ENCODE peak calls at places on chromosome 19, in six cellular contexts. S, J, P, L, R and T are unnamed samples. For H3K36me3, the result is how much of the 10 kb centered on the place peaks cover.

GRCh38 chr19:37583340-37583739 is 11.3 kb downstream of the ZNF571 start:
- DNase-seq in J (no peak), P (no peak), L (no peak), S (no peak), R (no peak), T (no peak)

GRCh38 chr19:47107201-47107952 is 6.2 kb downstream of the ZC3H4 start:
- DNase-seq in L (peak), R (no peak), S (no peak), P (no peak), J (no peak), T (no peak)

GRCh38 chr19:7864719-7865074 is 9.5 kb downstream of the PRR36 start:
- DNase-seq in R (no peak), S (no peak), J (no peak), L (no peak), P (no peak), T (no peak)

GRCh38 chr19:38975861-38976271 is 324 bp upstream of the FBXO17 start:
- DNase-seq in R (no peak), J (no peak), P (peak), L (no peak), S (no peak), T (peak)

GRCh38 chr19:7917292-7918061 is 2.7 kb upstream of the SNAPC2 start:
- DNase-seq in P (peak), L (peak), S (no peak), J (peak), R (peak), T (peak)

GRCh38 chr19:7083076-7083956 is 13.8 kb downstream of the ZNF557 start:
- DNase-seq in S (no peak), J (no peak), P (no peak), L (peak), R (no peak), T (no peak)

GRCh38 chr19:46081928-46082727 is 41.3 kb upstream of the IGFL4 start:
- DNase-seq in J (no peak), P (peak), L (peak), S (no peak), R (no peak), T (peak)

GRCh38 chr19:51142119-51142518 is at the start of gene SIGLEC7:
- DNase-seq in P (no peak), S (peak), J (no peak), R (no peak), L (no peak), T (no peak)

GRCh38 chr19:17021328-17021727 is 5.3 kb downstream of the CPAMD8 start:
- DNase-seq in P (no peak), S (no peak), J (no peak), R (no peak), L (no peak), T (no peak)

GRCh38 chr19:39426170-39426569 is 9.6 kb downstream of the RPS16 start:
- DNase-seq in P (no peak), J (no peak), R (no peak), L (no peak), S (no peak), T (no peak)

GRCh38 chr19:33440682-33441081 is 67.2 kb downstream of the CEBPG start:
- DNase-seq in S (no peak), P (no peak), L (no peak), R (no peak), J (peak), T (no peak)

GRCh38 chr19:15010497-15011255 is 31.0 kb upstream of the SLC1A6 start:
- DNase-seq in L (no peak), S (no peak), R (no peak), J (no peak), P (no peak), T (peak)

GRCh38 chr19:45598267-45599011 is 3.6 kb downstream of the GPR4 start:
- DNase-seq in S (no peak), L (no peak), J (no peak), R (no peak), P (no peak), T (no peak)

GRCh38 chr19:45368737-45369340 is 1.5 kb downstream of the ERCC2 start:
- DNase-seq in R (no peak), J (no peak), P (no peak), S (no peak), L (no peak), T (no peak)

GRCh38 chr19:39398297-39398864 is 7.2 kb downstream of the MED29 start:
- DNase-seq in J (peak), R (peak), P (no peak), L (no peak), S (peak), T (peak)

GRCh38 chr19:44212865-44213346 is 574 bp downstream of the ZNF227 start:
- DNase-seq in L (no peak), J (no peak), P (no peak), S (no peak), R (no peak), T (peak)

GRCh38 chr19:47240996-47241918 is 10.3 kb upstream of the BBC3 start:
- DNase-seq in R (peak), J (peak), P (peak), S (peak), L (peak), T (peak)

GRCh38 chr19:16886305-16886880 is 2.4 kb upstream of the F2RL3 start:
- DNase-seq in J (peak), S (peak), P (no peak), R (peak), L (peak), T (peak)

GRCh38 chr19:8451885-8452284 is 7.1 kb downstream of the HNRNPM start:
- DNase-seq in J (no peak), L (no peak), S (no peak), R (no peak), P (no peak), T (no peak)

GRCh38 chr19:39499082-39499642 is 415 bp downstream of the DLL3 start:
- DNase-seq in J (no peak), S (no peak), R (no peak), P (no peak), L (no peak), T (no peak)

GRCh38 chr19:15438124-15438496 is 11.6 kb downstream of the WIZ start:
- DNase-seq in S (no peak), J (no peak), R (no peak), P (no peak), L (no peak), T (peak)

GRCh38 chr19:18939922-18940775 is 868 bp downstream of the HOMER3 start:
- DNase-seq in R (peak), L (peak), S (peak), P (peak), J (peak), T (no peak)

GRCh38 chr19:35211545-35212230 is 16.9 kb downstream of the FAM187B start:
- DNase-seq in S (peak), P (no peak), R (peak), L (no peak), J (peak), T (no peak)

GRCh38 chr19:33431986-33432385 is 58.5 kb downstream of the CEBPG start:
- DNase-seq in S (no peak), R (no peak), P (no peak), L (no peak), J (no peak), T (no peak)

GRCh38 chr19:51055866-51056265 is 9.0 kb downstream of the KLK13 start:
- DNase-seq in L (no peak), J (no peak), P (no peak), R (no peak), S (no peak), T (no peak)

GRCh38 chr19:6225232-6225635 is 54.5 kb downstream of the MLLT1 start:
- DNase-seq in S (no peak), R (no peak), P (no peak), J (no peak), L (no peak), T (no peak)

GRCh38 chr19:40445006-40445312 is 824 bp upstream of the SERTAD3 start:
- DNase-seq in L (no peak), S (no peak), R (no peak), J (no peak), P (no peak), T (no peak)

GRCh38 chr19:19561946-19562664 is 24.0 kb downstream of the CILP2 start:
- DNase-seq in J (no peak), S (no peak), R (no peak), L (no peak), P (no peak), T (no peak)

GRCh38 chr19:38634757-38635482 is 12.5 kb upstream of the ACTN4 start:
- DNase-seq in P (peak), J (peak), R (peak), L (peak), S (peak), T (peak)

GRCh38 chr19:10173527-10173926 is 21.2 kb downstream of the DNMT1 start:
- DNase-seq in L (peak), R (no peak), J (no peak), P (no peak), S (no peak), T (peak)

GRCh38 chr19:31015778-31016177 is 333.5 kb downstream of the TSHZ3 start:
- DNase-seq in S (no peak), J (no peak), P (no peak), L (no peak), R (no peak), T (no peak)

GRCh38 chr19:47005164-47005641 is 14.4 kb upstream of the NPAS1 start:
- DNase-seq in S (no peak), J (no peak), P (no peak), R (peak), L (no peak), T (no peak)

GRCh38 chr19:46845959-46846459 is 4.6 kb downstream of the AP2S1 start:
- DNase-seq in S (no peak), R (no peak), J (no peak), P (no peak), L (no peak), T (no peak)

GRCh38 chr19:5356428-5356827 is 15.8 kb upstream of the PTPRS start:
- DNase-seq in S (no peak), L (no peak), R (no peak), P (no peak), J (no peak), T (peak)

GRCh38 chr19:19746286-19747213 is 13.6 kb upstream of the ZNF14 start:
- DNase-seq in R (no peak), P (no peak), S (no peak), J (no peak), L (no peak), T (peak)

GRCh38 chr19:48455908-48456562 is 661 bp downstream of the KCNJ14 start:
- DNase-seq in R (peak), P (no peak), J (no peak), S (no peak), L (no peak), T (no peak)
- H3K36me3 ChIP-seq in R (under half), P (under half), J (half or more), S (under half), L (under half), T (half or more)

DNA sequence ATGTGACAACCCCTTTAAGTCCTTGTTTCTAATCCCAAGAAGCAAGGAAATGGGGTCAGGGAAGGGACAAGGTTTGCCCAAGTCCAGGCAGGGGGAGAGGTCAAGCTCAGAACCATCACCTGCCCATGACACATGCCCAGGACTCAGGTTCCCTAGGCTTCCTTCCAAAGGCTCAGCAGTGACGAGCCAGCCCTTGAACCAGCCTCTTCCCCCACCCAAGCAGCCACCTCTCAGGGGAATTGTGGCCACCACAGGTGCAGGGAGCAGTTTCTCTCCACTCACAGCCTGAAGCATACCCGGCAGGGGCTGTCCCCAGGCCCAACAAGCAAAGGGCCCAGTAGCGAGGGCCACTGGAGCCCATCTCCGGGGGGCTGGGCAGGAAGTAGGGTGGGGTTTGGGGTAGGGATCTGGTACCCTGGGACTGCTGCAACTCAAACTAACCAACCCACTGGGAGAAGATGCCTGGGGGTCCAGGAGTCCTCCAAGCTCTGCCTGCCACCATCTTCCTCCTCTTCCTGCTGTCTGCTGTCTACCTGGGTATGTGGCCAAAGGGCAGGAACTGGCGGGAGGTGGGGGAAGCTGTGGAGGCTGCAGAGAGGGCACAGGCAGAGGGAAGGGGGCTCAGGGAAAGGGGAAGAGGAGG is at the start of gene CD79A:
- DNase-seq in J (no peak), S (no peak), P (no peak), R (no peak), L (no peak), T (no peak)
- H3K4me3 ChIP-seq in J (no peak), S (no peak), P (no peak), R (no peak), L (no peak), T (no peak)

GRCh38 chr19:2037676-2038255 is 13.3 kb downstream of the MKNK2 start:
- DNase-seq in J (peak), S (no peak), P (no peak), R (no peak), L (no peak), T (no peak)

GRCh38 chr19:2039082-2039958 is 11.7 kb downstream of the MKNK2 start:
- DNase-seq in J (peak), L (no peak), S (peak), P (no peak), R (no peak), T (no peak)

GRCh38 chr19:2039959-2040646 is 10.9 kb downstream of the MKNK2 start:
- DNase-seq in R (peak), J (peak), S (no peak), L (no peak), P (no peak), T (no peak)

GRCh38 chr19:2036424-2036823 is 14.6 kb downstream of the MKNK2 start:
- DNase-seq in P (no peak), L (no peak), R (no peak), S (no peak), J (no peak), T (no peak)

DNA sequence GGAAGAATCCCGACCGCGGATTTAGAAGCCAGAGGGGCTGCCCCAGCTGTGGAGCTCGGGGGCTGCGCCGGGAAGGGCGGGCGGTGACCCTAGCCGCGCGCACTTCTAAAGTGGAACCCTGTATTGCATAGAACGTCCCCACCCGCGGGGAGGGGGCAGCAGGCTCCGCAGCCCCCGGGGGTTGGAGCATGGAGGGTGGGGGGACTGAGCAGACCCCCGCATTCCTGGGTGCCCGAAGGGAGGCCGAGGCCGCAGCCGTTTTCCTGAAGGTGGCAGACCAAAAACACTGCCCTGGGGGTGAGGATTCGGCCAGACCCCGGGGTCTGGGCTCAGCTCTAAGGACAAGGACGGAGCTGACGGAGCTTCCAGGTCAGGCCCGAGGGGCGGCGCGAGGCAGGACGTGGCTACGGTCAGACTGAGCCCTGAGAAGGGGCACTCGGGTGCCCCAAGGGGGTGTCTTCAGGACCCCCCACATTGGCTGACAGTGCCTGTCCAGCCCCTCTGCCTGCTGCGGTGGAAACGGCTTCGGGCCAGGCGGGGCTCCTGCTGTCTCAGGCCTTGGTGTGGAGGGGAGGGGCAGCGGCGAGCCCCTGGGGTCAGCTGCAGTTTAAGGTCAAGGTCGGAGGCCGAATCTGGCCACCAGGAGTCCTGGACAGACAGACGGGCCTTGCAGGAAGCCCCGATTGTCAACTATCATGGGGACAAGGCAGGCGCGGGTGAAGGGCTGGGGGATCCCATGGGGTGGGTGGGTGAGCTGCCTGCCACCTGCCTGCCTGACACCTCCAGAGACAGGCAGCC is 12.6 kb downstream of the MKNK2 start:
- DNase-seq in S (no peak), R (no peak), L (no peak), J (peak), P (no peak), T (peak)
- H3K36me3 ChIP-seq in S (under half), R (under half), L (under half), J (under half), P (under half), T (under half)

DNA sequence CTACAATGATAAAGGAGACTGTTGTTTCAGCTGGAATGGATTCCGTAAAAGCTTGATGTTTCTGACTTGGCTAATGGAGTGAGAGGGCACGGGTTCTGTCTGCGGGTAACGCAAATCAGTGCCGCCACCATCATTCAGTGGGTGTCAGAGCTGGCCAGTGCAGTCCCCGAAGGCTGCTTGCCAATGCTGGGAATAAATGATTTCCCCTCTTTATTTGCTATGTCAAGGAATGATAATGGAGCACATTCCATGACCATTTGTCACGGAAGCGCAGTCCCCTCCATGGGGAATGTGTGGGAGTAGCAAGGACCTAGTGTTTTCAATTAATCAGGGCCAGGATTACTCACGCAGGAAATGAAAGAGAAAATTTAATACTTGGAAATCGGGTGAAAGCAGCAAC is 899.3 kb downstream of the UQCRFS1 start:
- DNase-seq in S (peak), J (no peak), R (no peak), L (peak), P (peak), T (no peak)
- H3K4me3 ChIP-seq in S (no peak), J (no peak), R (no peak), L (no peak), P (no peak), T (no peak)

GRCh38 chr19:13959962-13960862 is 7.9 kb downstream of the DCAF15 start:
- DNase-seq in P (no peak), J (no peak), R (no peak), S (no peak), L (no peak), T (peak)

GRCh38 chr19:13956365-13956744 is 4.0 kb downstream of the DCAF15 start:
- DNase-seq in S (no peak), R (no peak), P (no peak), L (no peak), J (no peak), T (no peak)

GRCh38 chr19:13959141-13959961 is 7.0 kb downstream of the DCAF15 start:
- DNase-seq in S (no peak), P (no peak), J (no peak), L (no peak), R (no peak), T (no peak)

GRCh38 chr19:13957107-13957506 is 4.8 kb downstream of the DCAF15 start:
- DNase-seq in J (no peak), R (no peak), S (no peak), P (no peak), L (no peak), T (no peak)

DNA sequence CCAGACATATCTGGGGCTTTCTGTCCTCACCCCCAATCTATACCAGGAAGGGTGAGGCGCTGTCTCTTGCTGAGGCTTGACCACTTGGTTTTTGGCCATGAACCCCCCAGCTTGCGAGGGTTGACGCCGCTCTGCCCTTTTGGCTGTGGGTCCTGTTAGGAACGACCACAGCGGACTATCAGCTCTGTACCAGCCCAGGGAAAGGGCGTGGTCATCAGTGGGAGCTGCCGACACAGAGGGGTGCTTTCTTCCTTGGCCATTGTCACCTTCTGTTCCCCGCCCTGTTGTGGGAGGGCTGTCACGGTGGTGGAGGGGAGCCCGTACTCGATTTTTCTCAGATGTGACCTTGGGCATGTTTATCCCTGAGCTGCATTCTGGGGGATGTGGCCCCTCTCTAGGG is 5.7 kb downstream of the DCAF15 start:
- DNase-seq in R (no peak), J (no peak), P (no peak), L (no peak), S (no peak), T (no peak)
- H3K36me3 ChIP-seq in R (under half), J (half or more), P (under half), L (half or more), S (under half), T (half or more)

DNA sequence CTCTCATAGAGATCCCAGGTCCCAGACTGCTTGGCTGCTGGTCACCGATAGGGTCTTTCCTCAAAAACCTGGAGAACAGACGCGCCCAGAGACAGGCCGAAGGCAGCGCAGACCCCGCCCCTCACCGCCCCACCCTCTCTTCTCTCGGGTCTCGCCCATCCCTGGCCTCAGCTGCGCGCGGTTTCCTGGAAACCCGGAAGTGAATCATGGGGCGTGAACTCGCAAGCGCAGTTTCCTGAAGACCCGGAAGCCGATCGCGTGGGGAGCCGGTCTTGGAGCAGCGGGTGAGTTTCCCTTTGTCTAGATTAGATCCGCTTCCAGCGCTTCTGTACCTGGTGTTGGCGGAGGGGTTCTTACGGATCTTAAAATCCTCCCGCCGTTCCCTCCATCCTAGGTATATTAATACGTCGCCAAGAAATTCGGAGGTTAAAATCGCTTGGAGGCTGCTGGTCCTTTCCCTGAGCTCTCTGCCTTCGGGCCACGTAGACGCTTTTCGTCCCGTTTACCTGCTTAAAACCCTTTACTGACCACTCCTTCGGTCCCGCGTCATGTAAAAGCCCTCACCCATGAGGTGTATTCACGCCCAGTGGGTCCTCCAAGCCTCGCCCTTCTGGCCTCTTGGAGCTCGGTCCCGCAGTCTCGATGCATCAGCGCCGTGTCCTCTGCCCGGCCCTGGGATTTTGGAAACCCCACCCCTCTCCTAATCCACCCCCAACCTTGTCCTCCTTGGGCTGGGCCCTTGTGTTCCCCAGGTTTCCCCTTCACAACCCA is at the start of gene ZNF578:
- DNase-seq in S (peak), L (peak), R (peak), P (peak), J (peak), T (peak)
- H3K4me3 ChIP-seq in S (peak), L (peak), R (peak), P (no peak), J (peak), T (peak)